ENCODE peak calls at places on chromosomes 13 and 19, in five cellular contexts. P is activated effector memory CD4-positive, alpha-beta T cell treated with Interleukin-2 at 50 U/mL for 16 hours; D is activated naive CD8-positive, alpha-beta T cell treated with anti-CD3 and anti-CD28 coated beads for 36 hours; O is activated naive CD4-positive, alpha-beta T cell; R is stimulated activated CD4-positive, alpha-beta T cell treated with anti-CD3 and anti-CD28 coated beads, Interleukin-4, amount 100 ng/mL, for 24 hours. U is an unnamed sample.

GRCh38 chr19:58553799-58554493 is 959 bp downstream of the CHMP2A start:
- DNase-seq in P (no peak), R (no peak), D (no peak), O (no peak), U (no peak)

GRCh38 chr13:21324793-21325192 is 134.3 kb downstream of the ZDHHC20 start:
- DNase-seq in D (no peak), R (no peak), O (no peak), P (no peak), U (no peak)

GRCh38 chr19:47511681-47512080 is 3.2 kb downstream of the NAPA start:
- DNase-seq in D (no peak), O (no peak), P (no peak), R (no peak), U (no peak)

GRCh38 chr13:31773538-31773937 is 34.2 kb downstream of the RXFP2 start:
- DNase-seq in D (no peak), P (no peak), R (no peak), O (no peak), U (no peak)

GRCh38 chr19:35757231-35757748 is 461 bp upstream of the HSPB6 start:
- DNase-seq in D (peak; percentile 63), R (no peak), P (no peak), O (no peak), U (no peak)

GRCh38 chr19:50461066-50461875 is 15.0 kb upstream of the EMC10 start:
- DNase-seq in R (peak; percentile 62), D (peak; percentile 51), P (peak; percentile 25), O (peak; percentile 9), U (no peak)

GRCh38 chr19:23525265-23525862 is 130.1 kb upstream of the ZNF91 start:
- DNase-seq in R (no peak), P (no peak), D (no peak), O (no peak), U (no peak)

GRCh38 chr19:18156841-18157464 is 4.0 kb downstream of the PIK3R2 start:
- DNase-seq in D (no peak), R (no peak), P (no peak), O (no peak), U (no peak)

GRCh38 chr19:17602872-17603552 is 47.6 kb downstream of the COLGALT1 start:
- DNase-seq in R (no peak), O (no peak), D (no peak), P (no peak), U (no peak)

GRCh38 chr19:8363803-8364771 is at the start of gene ANGPTL4:
- DNase-seq in O (peak; percentile 10), R (peak; percentile 46), P (peak; percentile 22), D (peak; percentile 76), U (peak; percentile 76)

GRCh38 chr13:101454767-101455166 is 2.3 kb downstream of the ITGBL1 start:
- DNase-seq in P (no peak), D (no peak), O (no peak), R (no peak), U (no peak)

GRCh38 chr19:947090-947706 is 21.4 kb downstream of the ARID3A start:
- DNase-seq in P (no peak), D (no peak), R (no peak), O (no peak), U (peak; percentile 64)

GRCh38 chr19:9531933-9532332 is 6.5 kb downstream of the ZNF426 start:
- DNase-seq in P (no peak), D (no peak), O (no peak), R (peak; percentile 8), U (no peak)

GRCh38 chr13:79582896-79583295 is 101.9 kb downstream of the NDFIP2 start:
- DNase-seq in R (no peak), D (no peak), O (no peak), P (no peak), U (no peak)

GRCh38 chr13:31380728-31381127 is 181.0 kb downstream of the B3GLCT start:
- DNase-seq in O (no peak), P (no peak), R (no peak), D (no peak), U (no peak)

GRCh38 chr13:24063281-24063851 is 97.2 kb upstream of the SPATA13 start:
- DNase-seq in P (no peak), R (no peak), D (peak; percentile 25), O (no peak), U (no peak)

GRCh38 chr13:30835442-30835841 is 70.6 kb upstream of the MEDAG start:
- DNase-seq in P (no peak), O (no peak), R (no peak), D (no peak), U (no peak)

GRCh38 chr13:30880151-30880551 is 25.9 kb upstream of the MEDAG start:
- DNase-seq in P (no peak), R (no peak), O (no peak), D (no peak), U (no peak)

GRCh38 chr19:55497777-55498176 is 9.5 kb downstream of the SSC5D start:
- DNase-seq in D (no peak), P (no peak), R (no peak), O (no peak), U (no peak)

GRCh38 chr19:2034729-2035589 is 16.1 kb downstream of the MKNK2 start:
- DNase-seq in P (no peak), R (peak; percentile 65), D (peak; percentile 72), O (peak; percentile 48), U (peak; percentile 72)

GRCh38 chr13:57787058-57787791 is 155.7 kb downstream of the PCDH17 start:
- DNase-seq in R (no peak), O (no peak), D (no peak), P (no peak), U (no peak)

GRCh38 chr19:16167055-16167454 is 6.3 kb downstream of the CIB3 start:
- DNase-seq in R (no peak), D (no peak), P (no peak), O (no peak), U (no peak)

GRCh38 chr19:342801-343421 is 1.7 kb downstream of the MIER2 start:
- DNase-seq in O (no peak), R (no peak), D (no peak), P (no peak), U (no peak)

GRCh38 chr13:49791214-49791752 is 1.2 kb downstream of the KPNA3 start:
- DNase-seq in D (peak; percentile 3), O (no peak), R (peak; percentile 5), P (no peak), U (no peak)

GRCh38 chr19:38035515-38036495 is 128.8 kb downstream of the SIPA1L3 start:
- DNase-seq in P (no peak), O (no peak), D (no peak), R (no peak), U (no peak)

GRCh38 chr13:60114499-60115028 is 49.2 kb downstream of the DIAPH3 start:
- DNase-seq in R (no peak), O (no peak), D (no peak), P (no peak), U (no peak)

GRCh38 chr19:1503089-1503924 is 9.5 kb downstream of the ADAMTSL5 start:
- DNase-seq in R (peak; percentile 73), P (peak; percentile 44), D (peak; percentile 76), O (peak; percentile 56), U (peak; percentile 76)

GRCh38 chr19:56156768-56157167 is 15.7 kb downstream of the ZNF444 start:
- DNase-seq in P (no peak), O (no peak), D (no peak), R (no peak), U (no peak)

GRCh38 chr19:57978586-57979289 is 4.4 kb upstream of the C19orf18 start:
- DNase-seq in D (no peak), O (no peak), P (no peak), R (no peak), U (no peak)

GRCh38 chr19:42658148-42658547 is 63.4 kb upstream of the CEACAM8 start:
- DNase-seq in D (no peak), P (no peak), R (no peak), O (no peak), U (no peak)

GRCh38 chr19:36420961-36421748 is 2.7 kb upstream of the ZFP82 start:
- DNase-seq in O (no peak), D (peak; percentile 9), P (no peak), R (no peak), U (no peak)

GRCh38 chr13:88670509-88670908 is 999.3 kb downstream of the SLITRK5 start:
- DNase-seq in O (no peak), P (no peak), R (no peak), D (no peak), U (no peak)

GRCh38 chr13:30861836-30862467 is 44.1 kb upstream of the MEDAG start:
- DNase-seq in P (no peak), D (no peak), R (no peak), O (no peak), U (no peak)

GRCh38 chr13:113666951-113667701 is at the start of gene GRK1:
- DNase-seq in P (no peak), D (no peak), O (no peak), R (no peak), U (peak; percentile 66)

GRCh38 chr19:38564981-38565685 is 52.6 kb downstream of the MAP4K1 start:
- DNase-seq in O (no peak), P (peak; percentile 10), D (peak; percentile 40), R (no peak), U (no peak)

GRCh38 chr19:31285744-31286143 is 63.5 kb downstream of the TSHZ3 start:
- DNase-seq in D (no peak), O (no peak), R (no peak), P (no peak), U (no peak)

GRCh38 chr13:112984954-112985802 is 16.2 kb downstream of the MCF2L start:
- DNase-seq in P (no peak), O (no peak), R (no peak), D (no peak), U (no peak)

GRCh38 chr13:85997587-85997986 is 198.4 kb upstream of the SLITRK6 start:
- DNase-seq in D (no peak), P (no peak), O (no peak), R (no peak), U (no peak)

GRCh38 chr19:8334458-8335342 is 8.4 kb downstream of the KANK3 start:
- DNase-seq in P (no peak), R (no peak), D (peak; percentile 73), O (no peak), U (peak; percentile 76)